ENCODE peak calls at places on chromosomes 1 and 21, in four cellular contexts. One of them, this sample, is unnamed.

GRCh38 chr1:92329356-92330129 is 30.7 kb downstream of the RPAP2 start:
- DNase-seq in K562: no peak
- DNase-seq in GM12878: no peak
- DNase-seq in HepG2: no peak
- DNase-seq in this sample: no peak

GRCh38 chr1:9238550-9238949 is 4.0 kb downstream of the H6PD start:
- DNase-seq in K562: no peak
- DNase-seq in GM12878: no peak
- DNase-seq in HepG2: no peak
- DNase-seq in this sample: no peak

GRCh38 chr1:59640851-59641250 is 173.9 kb upstream of the HOOK1 start:
- DNase-seq in K562: no peak
- DNase-seq in GM12878: no peak
- DNase-seq in HepG2: no peak
- DNase-seq in this sample: no peak

GRCh38 chr1:110874303-110875215 is 1.6 kb downstream of the CD53 start:
- DNase-seq in K562: no peak
- DNase-seq in GM12878: no peak
- DNase-seq in HepG2: no peak
- DNase-seq in this sample: no peak

GRCh38 chr21:25370311-25370744 is 237.0 kb downstream of the MRPL39 start:
- DNase-seq in K562: no peak
- DNase-seq in GM12878: no peak
- DNase-seq in HepG2: no peak
- DNase-seq in this sample: no peak

GRCh38 chr1:85042413-85042812 is 5.9 kb downstream of the MCOLN3 start:
- DNase-seq in K562: no peak
- DNase-seq in GM12878: no peak
- DNase-seq in HepG2: no peak
- DNase-seq in this sample: no peak

GRCh38 chr1:29749021-29749420 is 512.7 kb downstream of the PTPRU start:
- DNase-seq in K562: no peak
- DNase-seq in GM12878: no peak
- DNase-seq in HepG2: no peak
- DNase-seq in this sample: no peak

GRCh38 chr1:171790318-171790717 is 8.9 kb downstream of the METTL13 start:
- DNase-seq in K562: no peak
- DNase-seq in GM12878: no peak
- DNase-seq in HepG2: no peak
- DNase-seq in this sample: no peak

GRCh38 chr1:179016694-179017382 is 8.9 kb upstream of the FAM20B start:
- DNase-seq in K562: peak
- DNase-seq in GM12878: no peak
- DNase-seq in HepG2: peak
- DNase-seq in this sample: no peak

GRCh38 chr1:163875927-163876320 is 554.2 kb downstream of the NUF2 start:
- DNase-seq in K562: no peak
- DNase-seq in GM12878: no peak
- DNase-seq in HepG2: no peak
- DNase-seq in this sample: no peak

GRCh38 chr1:226310637-226311195 is 1.8 kb upstream of the LIN9 start:
- DNase-seq in K562: peak
- DNase-seq in GM12878: no peak
- DNase-seq in HepG2: no peak
- DNase-seq in this sample: no peak

GRCh38 chr21:33434770-33435360 is 31.7 kb downstream of the IFNGR2 start:
- DNase-seq in K562: peak
- DNase-seq in GM12878: peak
- DNase-seq in HepG2: no peak
- DNase-seq in this sample: no peak

GRCh38 chr1:172533511-172534116 is 664 bp downstream of the SUCO start:
- DNase-seq in K562: peak
- DNase-seq in GM12878: no peak
- DNase-seq in HepG2: peak
- DNase-seq in this sample: no peak

GRCh38 chr1:235735630-235736029 is 86.0 kb upstream of the GNG4 start:
- DNase-seq in K562: no peak
- DNase-seq in GM12878: no peak
- DNase-seq in HepG2: no peak
- DNase-seq in this sample: no peak

GRCh38 chr1:160664573-160665051 is 17.8 kb upstream of the SLAMF1 start:
- DNase-seq in K562: no peak
- DNase-seq in GM12878: peak
- DNase-seq in HepG2: no peak
- DNase-seq in this sample: no peak

GRCh38 chr1:54299037-54299436 is 99.1 kb downstream of the MRPL37 start:
- DNase-seq in K562: no peak
- DNase-seq in GM12878: no peak
- DNase-seq in HepG2: no peak
- DNase-seq in this sample: no peak

GRCh38 chr1:16168622-16169021 is 12.8 kb upstream of the EPHA2 start:
- DNase-seq in K562: no peak
- DNase-seq in GM12878: no peak
- DNase-seq in HepG2: no peak
- DNase-seq in this sample: no peak

GRCh38 chr1:184387069-184387870 is 441 bp downstream of the C1orf21 start:
- DNase-seq in K562: no peak
- DNase-seq in GM12878: no peak
- DNase-seq in HepG2: no peak
- DNase-seq in this sample: peak

GRCh38 chr21:43693981-43694380 is 24.9 kb upstream of the PDXK start:
- DNase-seq in K562: no peak
- DNase-seq in GM12878: no peak
- DNase-seq in HepG2: no peak
- DNase-seq in this sample: no peak
- TF ChIP-seq ETV6 in K562: no peak
- TF ChIP-seq ETV6 in GM12878: no peak
- TF ChIP-seq ETV6 in HepG2: no peak
- TF ChIP-seq ETV6 in this sample: no peak

GRCh38 chr1:32650752-32651460 is at the start of gene RBBP4:
- DNase-seq in K562: peak
- DNase-seq in GM12878: peak
- DNase-seq in HepG2: peak
- DNase-seq in this sample: peak
- TF ChIP-seq CTCF in K562: no peak
- TF ChIP-seq CTCF in GM12878: no peak
- TF ChIP-seq CTCF in HepG2: no peak
- TF ChIP-seq CTCF in this sample: no peak

GRCh38 chr1:185811062-185811709 is 77.0 kb downstream of the HMCN1 start:
- DNase-seq in K562: no peak
- DNase-seq in GM12878: no peak
- DNase-seq in HepG2: no peak
- DNase-seq in this sample: no peak

GRCh38 chr1:185812934-185813333 is 78.7 kb downstream of the HMCN1 start:
- DNase-seq in K562: no peak
- DNase-seq in GM12878: no peak
- DNase-seq in HepG2: no peak
- DNase-seq in this sample: no peak

GRCh38 chr1:185804206-185804605 is 70.0 kb downstream of the HMCN1 start:
- DNase-seq in K562: no peak
- DNase-seq in GM12878: no peak
- DNase-seq in HepG2: no peak
- DNase-seq in this sample: no peak

GRCh38 chr1:185804608-185805007 is 70.4 kb downstream of the HMCN1 start:
- DNase-seq in K562: no peak
- DNase-seq in GM12878: no peak
- DNase-seq in HepG2: no peak
- DNase-seq in this sample: no peak

DNA sequence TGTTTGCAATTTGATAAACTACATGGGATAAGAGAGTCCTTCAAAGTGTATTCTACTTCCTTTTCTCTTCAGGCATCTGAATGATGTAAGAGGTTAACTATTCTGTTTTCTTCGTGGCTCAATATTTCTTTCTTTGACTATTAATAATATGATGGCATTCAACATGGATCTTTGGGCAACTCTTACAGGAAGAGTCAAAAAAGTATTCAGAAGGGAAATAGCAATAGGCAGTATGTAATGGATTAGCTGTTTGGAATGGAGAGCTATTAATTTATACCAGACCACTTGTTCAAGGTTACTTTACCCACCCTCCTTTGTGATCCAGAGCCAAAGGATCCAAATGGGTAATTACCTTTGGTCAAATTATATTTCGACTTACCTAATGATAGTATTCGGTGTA is 74.5 kb downstream of the HMCN1 start:
- DNase-seq in K562: no peak
- DNase-seq in GM12878: no peak
- DNase-seq in HepG2: no peak
- DNase-seq in this sample: no peak
- TF ChIP-seq ATF3 in K562: no peak
- TF ChIP-seq ATF3 in GM12878: no peak
- TF ChIP-seq ATF3 in HepG2: no peak
- TF ChIP-seq ATF3 in this sample: no peak

DNA sequence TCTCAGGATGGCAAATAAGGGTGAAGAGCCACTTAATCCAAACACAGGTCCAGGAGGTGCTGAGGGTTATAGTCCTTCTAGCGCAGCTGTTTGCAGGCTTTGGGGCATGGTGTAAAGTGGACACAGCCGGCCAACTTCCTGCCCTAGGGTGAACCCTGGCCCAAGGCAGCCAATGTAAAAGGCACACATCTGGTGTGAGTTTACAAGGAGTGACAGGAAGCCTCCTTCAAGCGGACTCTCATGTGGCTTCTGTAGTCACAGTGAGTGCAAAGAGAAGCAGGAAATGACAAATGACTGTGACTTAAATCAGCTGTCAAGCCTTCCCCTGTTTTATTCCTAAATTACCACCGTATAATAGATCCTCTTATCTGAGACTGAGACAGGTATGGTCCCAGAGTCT is 213.0 kb downstream of the CRB1 start:
- DNase-seq in K562: no peak
- DNase-seq in GM12878: no peak
- DNase-seq in HepG2: no peak
- DNase-seq in this sample: no peak
- TF ChIP-seq ETV6 in K562: no peak
- TF ChIP-seq ETV6 in GM12878: no peak
- TF ChIP-seq ETV6 in HepG2: no peak
- TF ChIP-seq ETV6 in this sample: no peak

GRCh38 chr1:35442737-35443136 is 114.5 kb downstream of the KIAA0319L start:
- DNase-seq in K562: no peak
- DNase-seq in GM12878: no peak
- DNase-seq in HepG2: no peak
- DNase-seq in this sample: no peak

GRCh38 chr1:35444519-35444774 is 112.8 kb downstream of the KIAA0319L start:
- DNase-seq in K562: no peak
- DNase-seq in GM12878: no peak
- DNase-seq in HepG2: no peak
- DNase-seq in this sample: no peak

GRCh38 chr1:35447278-35447677 is 109.9 kb downstream of the KIAA0319L start:
- DNase-seq in K562: no peak
- DNase-seq in GM12878: no peak
- DNase-seq in HepG2: no peak
- DNase-seq in this sample: no peak

GRCh38 chr1:35441926-35442579 is 115.2 kb downstream of the KIAA0319L start:
- DNase-seq in K562: no peak
- DNase-seq in GM12878: no peak
- DNase-seq in HepG2: no peak
- DNase-seq in this sample: no peak

GRCh38 chr1:35443768-35444518 is 113.3 kb downstream of the KIAA0319L start:
- DNase-seq in K562: peak
- DNase-seq in GM12878: no peak
- DNase-seq in HepG2: peak
- DNase-seq in this sample: no peak
- TF ChIP-seq CTCF in K562: peak
- TF ChIP-seq CTCF in GM12878: peak
- TF ChIP-seq CTCF in HepG2: peak
- TF ChIP-seq CTCF in this sample: no peak

DNA sequence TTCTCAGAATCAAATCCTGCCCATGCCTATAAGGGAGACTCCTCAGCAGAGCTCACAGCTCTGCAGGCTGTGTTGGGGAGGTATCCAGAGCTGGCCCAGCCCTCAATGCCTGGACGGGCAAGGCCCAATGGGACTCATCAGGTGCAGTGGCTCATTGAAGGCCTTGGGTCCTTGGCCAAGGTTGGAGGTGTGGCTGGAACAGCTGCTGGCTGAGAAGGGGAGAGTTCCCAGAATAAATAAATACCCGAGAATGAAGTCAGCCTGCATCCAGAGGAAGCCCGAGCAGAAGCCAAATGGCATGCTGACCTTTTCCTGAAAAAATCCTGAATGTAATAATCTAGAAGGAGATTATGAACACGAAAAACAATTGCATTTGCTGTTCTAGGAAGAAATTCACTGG is 25.2 kb upstream of the IKBKE start:
- DNase-seq in K562: no peak
- DNase-seq in GM12878: no peak
- DNase-seq in HepG2: no peak
- DNase-seq in this sample: no peak
- TF ChIP-seq ATF3 in K562: no peak
- TF ChIP-seq ATF3 in GM12878: no peak
- TF ChIP-seq ATF3 in HepG2: no peak
- TF ChIP-seq ATF3 in this sample: no peak

GRCh38 chr1:31372961-31373896 is at the start of gene FABP3:
- DNase-seq in K562: peak
- DNase-seq in GM12878: no peak
- DNase-seq in HepG2: peak
- DNase-seq in this sample: peak
- TF ChIP-seq ETV6 in K562: no peak
- TF ChIP-seq ETV6 in GM12878: no peak
- TF ChIP-seq ETV6 in HepG2: no peak
- TF ChIP-seq ETV6 in this sample: peak